ENCODE peak calls at places on chromosomes 4 and X, in four cellular contexts. One of them, this sample, is unnamed. For H3K4me1 and H3K9me3, the result is how much of the 10 kb centered on the place peaks cover.

GRCh38 chr4:97984545-97985131 is 158.6 kb downstream of the STPG2 start:
- DNase-seq in CD8-positive, alpha-beta memory T cell: no peak
- DNase-seq in GM23248: peak
- DNase-seq in BE2C: peak
- DNase-seq in this sample: peak

GRCh38 chrX:117713411-117713810 is 403.2 kb downstream of the KLHL13 start:
- DNase-seq in CD8-positive, alpha-beta memory T cell: no peak
- DNase-seq in GM23248: no peak
- DNase-seq in BE2C: no peak
- DNase-seq in this sample: no peak

GRCh38 chr4:165325732-165326512 is 1.5 kb upstream of the MSMO1 start:
- DNase-seq in CD8-positive, alpha-beta memory T cell: no peak
- DNase-seq in GM23248: peak
- DNase-seq in BE2C: no peak
- DNase-seq in this sample: no peak

GRCh38 chrX:74835566-74835965 is 89.7 kb downstream of the NEXMIF start:
- DNase-seq in CD8-positive, alpha-beta memory T cell: no peak
- DNase-seq in GM23248: no peak
- DNase-seq in BE2C: no peak
- DNase-seq in this sample: no peak

GRCh38 chrX:68697036-68697435 is 49.6 kb downstream of the STARD8 start:
- DNase-seq in CD8-positive, alpha-beta memory T cell: no peak
- DNase-seq in GM23248: no peak
- DNase-seq in BE2C: no peak
- DNase-seq in this sample: no peak

GRCh38 chr4:128615197-128615596 is 194.3 kb upstream of the JADE1 start:
- DNase-seq in CD8-positive, alpha-beta memory T cell: no peak
- DNase-seq in GM23248: no peak
- DNase-seq in BE2C: no peak
- DNase-seq in this sample: no peak

GRCh38 chrX:52979568-52979967 is 21.2 kb upstream of the FAM156A start:
- DNase-seq in CD8-positive, alpha-beta memory T cell: no peak
- DNase-seq in GM23248: no peak
- DNase-seq in BE2C: no peak
- DNase-seq in this sample: no peak

GRCh38 chr4:108980455-108981239 is 217.8 kb upstream of the ETNPPL start:
- DNase-seq in CD8-positive, alpha-beta memory T cell: no peak
- DNase-seq in GM23248: no peak
- DNase-seq in BE2C: no peak
- DNase-seq in this sample: no peak

GRCh38 chr4:173448103-173448502 is 49.2 kb upstream of the SCRG1 start:
- DNase-seq in CD8-positive, alpha-beta memory T cell: no peak
- DNase-seq in GM23248: peak
- DNase-seq in BE2C: peak
- DNase-seq in this sample: no peak

GRCh38 chr4:106614446-106614845 is 245.9 kb upstream of the GIMD1 start:
- DNase-seq in CD8-positive, alpha-beta memory T cell: no peak
- DNase-seq in GM23248: peak
- DNase-seq in BE2C: no peak
- DNase-seq in this sample: no peak

GRCh38 chrX:109732780-109733657 is at the start of gene ACSL4:
- DNase-seq in CD8-positive, alpha-beta memory T cell: peak
- DNase-seq in GM23248: peak
- DNase-seq in BE2C: peak
- DNase-seq in this sample: peak

GRCh38 chr4:77022581-77023133 is 53.1 kb downstream of the CCNI start:
- DNase-seq in CD8-positive, alpha-beta memory T cell: no peak
- DNase-seq in GM23248: peak
- DNase-seq in BE2C: no peak
- DNase-seq in this sample: no peak

GRCh38 chrX:110941906-110942305 is 146.3 kb upstream of the CHRDL1 start:
- DNase-seq in CD8-positive, alpha-beta memory T cell: no peak
- DNase-seq in GM23248: no peak
- DNase-seq in BE2C: no peak
- DNase-seq in this sample: no peak

GRCh38 chr4:141132689-141133145 is 552 bp downstream of the RNF150 start:
- DNase-seq in CD8-positive, alpha-beta memory T cell: no peak
- DNase-seq in GM23248: peak
- DNase-seq in BE2C: peak
- DNase-seq in this sample: peak

GRCh38 chrX:153571159-153571908 is 27.6 kb downstream of the CCNQ start:
- DNase-seq in CD8-positive, alpha-beta memory T cell: no peak
- DNase-seq in GM23248: no peak
- DNase-seq in BE2C: no peak
- DNase-seq in this sample: no peak

GRCh38 chrX:153576239-153576870 is 22.6 kb downstream of the CCNQ start:
- DNase-seq in CD8-positive, alpha-beta memory T cell: no peak
- DNase-seq in GM23248: no peak
- DNase-seq in BE2C: peak
- DNase-seq in this sample: no peak

GRCh38 chrX:153569475-153569874 is 29.5 kb downstream of the CCNQ start:
- DNase-seq in CD8-positive, alpha-beta memory T cell: no peak
- DNase-seq in GM23248: no peak
- DNase-seq in BE2C: no peak
- DNase-seq in this sample: no peak

GRCh38 chrX:153573999-153574398 is 24.9 kb downstream of the CCNQ start:
- DNase-seq in CD8-positive, alpha-beta memory T cell: no peak
- DNase-seq in GM23248: peak
- DNase-seq in BE2C: no peak
- DNase-seq in this sample: no peak

DNA sequence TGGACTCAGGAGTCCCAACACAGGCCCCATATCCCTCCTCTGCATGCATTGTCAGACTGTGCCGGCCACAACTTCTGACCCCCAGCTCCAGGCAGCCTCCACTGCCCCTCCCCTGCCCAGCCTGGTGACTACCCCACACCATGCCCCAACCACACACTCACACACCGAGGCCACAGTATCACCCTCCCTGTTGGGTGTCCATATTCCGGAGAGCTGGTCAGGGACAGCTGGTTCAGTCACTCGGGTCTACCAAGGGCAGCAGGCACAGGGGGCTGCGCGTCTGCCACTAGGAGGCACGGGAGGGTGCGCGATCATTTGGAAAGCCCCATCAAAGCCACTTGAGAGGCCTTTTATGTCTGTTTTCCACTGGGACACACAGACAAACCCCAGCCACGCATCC is 26.3 kb downstream of the CCNQ start:
- DNase-seq in CD8-positive, alpha-beta memory T cell: no peak
- DNase-seq in GM23248: no peak
- DNase-seq in BE2C: no peak
- DNase-seq in this sample: no peak
- H3K4me3 ChIP-seq in CD8-positive, alpha-beta memory T cell: no peak
- H3K4me3 ChIP-seq in GM23248: no peak
- H3K4me3 ChIP-seq in BE2C: no peak
- H3K4me3 ChIP-seq in this sample: no peak

DNA sequence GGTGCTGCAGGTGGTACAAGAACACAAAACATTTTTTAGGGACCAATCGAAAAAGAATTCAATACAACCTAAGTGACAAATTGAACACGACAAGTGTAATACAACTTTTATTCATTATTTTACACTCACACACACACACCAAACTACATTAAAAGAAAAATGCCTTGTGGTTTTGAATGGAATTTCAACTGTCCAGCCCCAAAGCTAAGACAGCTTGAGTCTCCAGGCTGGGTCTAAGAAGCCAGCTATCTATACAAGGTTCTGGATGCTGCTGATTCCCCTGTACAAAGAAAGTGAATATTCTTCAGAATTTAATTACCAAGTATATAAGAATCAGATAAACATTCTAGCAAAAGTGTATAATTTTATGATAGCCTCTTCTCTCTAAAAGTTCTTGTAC is 118.2 kb downstream of the PPP3CA start:
- DNase-seq in CD8-positive, alpha-beta memory T cell: no peak
- DNase-seq in GM23248: peak
- DNase-seq in BE2C: no peak
- DNase-seq in this sample: no peak
- H3K4me1 ChIP-seq in CD8-positive, alpha-beta memory T cell: under half
- H3K4me1 ChIP-seq in GM23248: under half
- H3K4me1 ChIP-seq in BE2C: under half
- H3K4me1 ChIP-seq in this sample: under half

DNA sequence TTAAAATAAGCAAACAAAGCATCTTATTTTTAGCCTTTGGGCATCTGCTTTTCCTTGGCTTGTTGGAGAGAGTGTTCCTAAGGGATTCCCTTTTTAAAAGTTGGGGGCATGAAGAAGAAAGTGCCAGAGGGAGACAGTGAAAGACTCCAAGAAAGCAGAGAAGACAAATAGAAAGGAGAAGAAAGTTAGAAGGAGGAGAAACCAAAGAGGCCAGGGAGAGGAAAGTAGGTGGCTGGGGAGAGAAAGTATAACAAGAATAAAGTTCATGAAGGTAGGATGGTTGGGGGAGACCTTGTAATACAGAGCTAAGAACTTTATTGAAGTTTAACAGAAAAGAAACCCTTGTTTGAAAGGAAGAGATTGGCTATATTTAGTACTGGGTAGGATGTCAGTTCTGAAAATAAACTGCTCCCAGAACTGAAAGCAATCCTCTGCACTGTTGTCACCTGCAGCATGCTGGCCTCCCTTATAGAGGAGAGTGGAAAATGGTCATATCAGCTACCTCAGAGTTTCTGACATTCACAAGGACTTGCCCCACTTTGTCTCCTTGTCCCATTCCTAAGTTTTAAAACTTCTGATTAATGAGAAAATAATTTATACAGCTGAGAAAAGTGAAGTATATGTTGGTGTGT is 125.3 kb upstream of the VAMP7 start:
- DNase-seq in CD8-positive, alpha-beta memory T cell: no peak
- DNase-seq in GM23248: no peak
- DNase-seq in BE2C: no peak
- DNase-seq in this sample: no peak
- H3K9me3 ChIP-seq in CD8-positive, alpha-beta memory T cell: under half
- H3K9me3 ChIP-seq in GM23248: under half
- H3K9me3 ChIP-seq in BE2C: under half
- H3K9me3 ChIP-seq in this sample: under half

DNA sequence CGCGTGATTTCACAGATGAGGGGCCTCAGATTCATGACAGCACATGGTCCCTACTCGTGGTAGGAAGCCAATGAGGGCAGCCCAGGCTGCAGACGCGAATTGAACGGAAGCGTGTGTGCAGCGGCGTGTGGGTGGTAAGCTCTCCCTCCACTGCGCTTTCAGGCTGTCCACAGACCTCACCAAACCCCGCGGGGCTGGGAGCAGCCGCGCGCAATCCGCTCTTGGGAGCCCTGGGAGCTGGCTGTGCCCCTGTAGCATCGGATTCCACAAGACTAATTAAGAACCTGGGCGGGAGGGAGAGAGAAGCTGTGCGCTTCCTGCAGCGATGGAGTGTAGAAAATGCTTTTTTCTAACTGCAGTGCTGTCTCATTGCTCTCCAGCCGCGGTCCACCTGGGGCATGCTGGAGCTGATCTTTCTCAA is 134.9 kb downstream of the STOX2 start:
- DNase-seq in CD8-positive, alpha-beta memory T cell: no peak
- DNase-seq in GM23248: no peak
- DNase-seq in BE2C: no peak
- DNase-seq in this sample: no peak
- H3K4me3 ChIP-seq in CD8-positive, alpha-beta memory T cell: no peak
- H3K4me3 ChIP-seq in GM23248: no peak
- H3K4me3 ChIP-seq in BE2C: no peak
- H3K4me3 ChIP-seq in this sample: no peak

GRCh38 chr4:186761281-186761897 is 37.7 kb upstream of the FAT1 start:
- DNase-seq in CD8-positive, alpha-beta memory T cell: no peak
- DNase-seq in GM23248: no peak
- DNase-seq in BE2C: no peak
- DNase-seq in this sample: no peak
- H3K4me1 ChIP-seq in CD8-positive, alpha-beta memory T cell: under half
- H3K4me1 ChIP-seq in GM23248: under half
- H3K4me1 ChIP-seq in BE2C: under half
- H3K4me1 ChIP-seq in this sample: under half

DNA sequence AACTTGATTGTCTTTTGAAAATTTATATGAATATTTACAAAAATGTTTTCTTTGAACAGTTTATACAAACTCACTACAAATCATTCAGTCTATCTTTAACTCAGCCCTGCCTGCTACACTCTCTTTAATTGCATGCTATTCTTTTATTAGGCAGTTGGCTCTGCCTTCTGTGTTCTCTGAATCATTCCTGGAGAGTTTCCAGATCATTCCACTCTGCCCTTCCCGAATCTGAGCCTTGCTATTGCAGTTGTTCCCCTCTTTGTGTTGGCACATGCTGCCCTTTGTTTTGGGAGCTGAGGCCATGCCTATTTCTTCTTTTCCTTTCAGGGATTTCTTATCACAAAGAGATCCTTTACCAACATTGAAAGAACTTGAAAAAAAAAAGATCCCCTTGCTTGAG is 8.7 kb upstream of the TECRL start:
- DNase-seq in CD8-positive, alpha-beta memory T cell: no peak
- DNase-seq in GM23248: peak
- DNase-seq in BE2C: no peak
- DNase-seq in this sample: peak
- H3K9me3 ChIP-seq in CD8-positive, alpha-beta memory T cell: under half
- H3K9me3 ChIP-seq in GM23248: under half
- H3K9me3 ChIP-seq in BE2C: under half
- H3K9me3 ChIP-seq in this sample: under half

DNA sequence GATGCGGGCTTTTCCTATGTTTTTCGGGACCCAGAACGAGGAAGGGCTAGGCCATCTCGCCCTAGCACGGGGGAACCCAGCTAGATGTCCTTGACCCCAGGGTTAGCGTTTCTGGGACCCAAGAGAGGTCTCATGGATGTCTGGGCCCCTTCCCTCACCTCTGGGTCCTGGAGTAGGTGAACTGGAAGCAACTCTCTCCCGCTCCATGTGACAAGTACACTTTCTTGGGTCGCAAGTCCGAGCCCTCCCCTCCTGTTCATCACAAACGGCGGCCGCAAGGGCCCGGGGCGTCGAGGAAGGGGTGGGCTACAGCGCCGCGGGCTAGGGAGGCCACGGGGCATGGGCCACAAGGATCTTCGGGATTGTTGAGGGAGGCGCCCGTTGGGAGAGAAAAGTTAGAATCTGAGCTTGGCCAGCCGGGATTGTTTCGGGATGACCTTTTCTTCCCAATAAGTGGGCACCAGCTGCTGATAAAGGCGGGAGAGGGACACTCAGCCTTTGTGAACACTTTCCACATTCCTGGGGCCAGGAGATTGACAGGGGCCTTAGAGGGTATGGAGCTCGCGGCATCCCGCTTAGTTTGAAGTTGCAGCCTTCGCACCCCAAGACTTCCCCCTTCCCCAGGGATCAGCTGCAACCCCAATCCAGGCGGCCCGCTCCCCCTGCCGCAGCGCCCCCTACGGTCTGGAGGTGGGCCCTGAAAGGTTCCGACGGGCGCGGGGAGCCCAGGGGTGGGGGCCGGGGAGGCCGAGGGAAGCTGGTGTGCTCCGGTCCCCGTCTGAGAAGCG is 137.0 kb upstream of the ZIC3 start:
- DNase-seq in CD8-positive, alpha-beta memory T cell: no peak
- DNase-seq in GM23248: no peak
- DNase-seq in BE2C: no peak
- DNase-seq in this sample: peak
- H3K4me3 ChIP-seq in CD8-positive, alpha-beta memory T cell: no peak
- H3K4me3 ChIP-seq in GM23248: no peak
- H3K4me3 ChIP-seq in BE2C: no peak
- H3K4me3 ChIP-seq in this sample: no peak

GRCh38 chr4:78936989-78937388 is 2.2 kb downstream of the PAQR3 start:
- DNase-seq in CD8-positive, alpha-beta memory T cell: no peak
- DNase-seq in GM23248: no peak
- DNase-seq in BE2C: no peak
- DNase-seq in this sample: peak
- H3K4me1 ChIP-seq in CD8-positive, alpha-beta memory T cell: under half
- H3K4me1 ChIP-seq in GM23248: under half
- H3K4me1 ChIP-seq in BE2C: under half
- H3K4me1 ChIP-seq in this sample: under half